ENCODE peak calls at places on chromosomes 5 and 9, in five cellular contexts. One of them, this sample, is unnamed.

GRCh38 chr5:40679998-40680681 is 425 bp downstream of the PTGER4 start:
- DNase-seq in mammary epithelial cell: no peak
- DNase-seq in H9: peak
- DNase-seq in IMR-90: no peak
- DNase-seq in GM23248: no peak
- DNase-seq in this sample: peak

GRCh38 chr5:58149750-58150149 is 310.1 kb downstream of the PLK2 start:
- DNase-seq in IMR-90: no peak
- DNase-seq in GM23248: no peak
- DNase-seq in H9: no peak
- DNase-seq in mammary epithelial cell: peak
- DNase-seq in this sample: no peak

GRCh38 chr5:10595678-10596309 is 31.9 kb downstream of the ANKRD33B start:
- DNase-seq in H9: no peak
- DNase-seq in IMR-90: peak
- DNase-seq in GM23248: peak
- DNase-seq in mammary epithelial cell: peak
- DNase-seq in this sample: no peak

GRCh38 chr5:84248013-84248412 is 136.7 kb downstream of the EDIL3 start:
- DNase-seq in GM23248: no peak
- DNase-seq in mammary epithelial cell: no peak
- DNase-seq in IMR-90: no peak
- DNase-seq in H9: no peak
- DNase-seq in this sample: no peak

GRCh38 chr5:14665949-14666741 is 1.6 kb downstream of the OTULIN start:
- DNase-seq in H9: no peak
- DNase-seq in mammary epithelial cell: peak
- DNase-seq in IMR-90: peak
- DNase-seq in GM23248: peak
- DNase-seq in this sample: peak

GRCh38 chr5:93252165-93252564 is 328.9 kb downstream of the NR2F1-AS1 start:
- DNase-seq in GM23248: no peak
- DNase-seq in H9: no peak
- DNase-seq in mammary epithelial cell: no peak
- DNase-seq in IMR-90: no peak
- DNase-seq in this sample: no peak

GRCh38 chr5:140011297-140011802 is 31.7 kb downstream of the NRG2 start:
- DNase-seq in GM23248: peak
- DNase-seq in mammary epithelial cell: peak
- DNase-seq in IMR-90: peak
- DNase-seq in H9: no peak
- DNase-seq in this sample: no peak

GRCh38 chr5:115352571-115352970 is 56.1 kb upstream of the CCDC112 start:
- DNase-seq in IMR-90: no peak
- DNase-seq in mammary epithelial cell: no peak
- DNase-seq in GM23248: no peak
- DNase-seq in H9: no peak
- DNase-seq in this sample: no peak

GRCh38 chr9:135076143-135076875 is 11.2 kb upstream of the OLFM1 start:
- DNase-seq in IMR-90: no peak
- DNase-seq in H9: peak
- DNase-seq in mammary epithelial cell: no peak
- DNase-seq in GM23248: no peak
- DNase-seq in this sample: peak

GRCh38 chr5:2900360-2900759 is 148.9 kb upstream of the IRX2 start:
- DNase-seq in GM23248: no peak
- DNase-seq in mammary epithelial cell: no peak
- DNase-seq in IMR-90: no peak
- DNase-seq in H9: no peak
- DNase-seq in this sample: no peak

GRCh38 chr5:82307431-82307830 is 29.3 kb upstream of the RPS23 start:
- DNase-seq in H9: no peak
- DNase-seq in mammary epithelial cell: no peak
- DNase-seq in IMR-90: no peak
- DNase-seq in GM23248: peak
- DNase-seq in this sample: no peak

GRCh38 chr9:37963936-37964739 is 60.2 kb upstream of the SLC25A51 start:
- DNase-seq in mammary epithelial cell: peak
- DNase-seq in H9: no peak
- DNase-seq in GM23248: peak
- DNase-seq in IMR-90: peak
- DNase-seq in this sample: no peak

GRCh38 chr9:80797841-80798688 is 891.3 kb downstream of the TLE1 start:
- DNase-seq in GM23248: no peak
- DNase-seq in H9: no peak
- DNase-seq in mammary epithelial cell: no peak
- DNase-seq in IMR-90: peak
- DNase-seq in this sample: no peak

GRCh38 chr5:74394924-74395880 is 245.3 kb downstream of the ENC1 start:
- DNase-seq in GM23248: no peak
- DNase-seq in IMR-90: no peak
- DNase-seq in mammary epithelial cell: peak
- DNase-seq in H9: peak
- DNase-seq in this sample: peak

GRCh38 chr9:77752566-77752965 is 104.4 kb upstream of the GNA14 start:
- DNase-seq in GM23248: peak
- DNase-seq in mammary epithelial cell: no peak
- DNase-seq in IMR-90: peak
- DNase-seq in H9: no peak
- DNase-seq in this sample: no peak

GRCh38 chr5:134563962-134564361 is 38.5 kb downstream of the JADE2 start:
- DNase-seq in H9: no peak
- DNase-seq in GM23248: no peak
- DNase-seq in IMR-90: no peak
- DNase-seq in mammary epithelial cell: no peak
- DNase-seq in this sample: no peak

GRCh38 chr5:66828551-66829421 is 232.6 kb downstream of the MAST4 start:
- DNase-seq in H9: peak
- DNase-seq in IMR-90: peak
- DNase-seq in GM23248: peak
- DNase-seq in mammary epithelial cell: peak
- DNase-seq in this sample: peak

GRCh38 chr9:136386018-136386417 is 12.5 kb upstream of the CARD9 start:
- DNase-seq in GM23248: no peak
- DNase-seq in H9: no peak
- DNase-seq in IMR-90: no peak
- DNase-seq in mammary epithelial cell: no peak
- DNase-seq in this sample: no peak

GRCh38 chr5:172450861-172451695 is 3.2 kb downstream of the SH3PXD2B start:
- DNase-seq in H9: peak
- DNase-seq in mammary epithelial cell: no peak
- DNase-seq in IMR-90: no peak
- DNase-seq in GM23248: peak
- DNase-seq in this sample: peak

GRCh38 chr9:115882911-115883310 is 270.7 kb upstream of the PAPPA start:
- DNase-seq in H9: no peak
- DNase-seq in IMR-90: peak
- DNase-seq in mammary epithelial cell: no peak
- DNase-seq in GM23248: peak
- DNase-seq in this sample: no peak

GRCh38 chr5:42718591-42718990 is 38.0 kb upstream of the CCDC152 start:
- DNase-seq in H9: no peak
- DNase-seq in GM23248: no peak
- DNase-seq in IMR-90: no peak
- DNase-seq in mammary epithelial cell: peak
- DNase-seq in this sample: no peak

GRCh38 chr5:172505840-172506638 is 51.7 kb upstream of the SH3PXD2B start:
- DNase-seq in IMR-90: no peak
- DNase-seq in H9: peak
- DNase-seq in mammary epithelial cell: no peak
- DNase-seq in GM23248: no peak
- DNase-seq in this sample: peak

GRCh38 chr5:149917073-149917676 is 27.4 kb downstream of the PDE6A start:
- DNase-seq in GM23248: peak
- DNase-seq in IMR-90: peak
- DNase-seq in H9: no peak
- DNase-seq in mammary epithelial cell: peak
- DNase-seq in this sample: no peak

GRCh38 chr5:163460562-163461176 is at the start of gene HMMR:
- DNase-seq in H9: no peak
- DNase-seq in GM23248: peak
- DNase-seq in IMR-90: peak
- DNase-seq in mammary epithelial cell: no peak
- DNase-seq in this sample: no peak

GRCh38 chr5:63245271-63245670 is 666.7 kb downstream of the LRRC70 start:
- DNase-seq in GM23248: peak
- DNase-seq in IMR-90: no peak
- DNase-seq in mammary epithelial cell: peak
- DNase-seq in H9: no peak
- DNase-seq in this sample: no peak

GRCh38 chr5:175212203-175212602 is 231.8 kb downstream of the DRD1 start:
- DNase-seq in mammary epithelial cell: no peak
- DNase-seq in GM23248: no peak
- DNase-seq in H9: no peak
- DNase-seq in IMR-90: no peak
- DNase-seq in this sample: peak

GRCh38 chr5:149962040-149962439 is 1.5 kb downstream of the SLC26A2 start:
- DNase-seq in mammary epithelial cell: peak
- DNase-seq in H9: no peak
- DNase-seq in GM23248: peak
- DNase-seq in IMR-90: peak
- DNase-seq in this sample: peak

GRCh38 chr9:34428325-34428958 is 29.9 kb downstream of the FAM219A start:
- DNase-seq in GM23248: no peak
- DNase-seq in IMR-90: peak
- DNase-seq in mammary epithelial cell: no peak
- DNase-seq in H9: no peak
- DNase-seq in this sample: no peak

GRCh38 chr5:36876965-36877666 is 547 bp downstream of the NIPBL start:
- DNase-seq in IMR-90: peak
- DNase-seq in GM23248: peak
- DNase-seq in H9: peak
- DNase-seq in mammary epithelial cell: peak
- DNase-seq in this sample: peak

GRCh38 chr9:22157831-22158230 is 148.7 kb upstream of the CDKN2B start:
- DNase-seq in mammary epithelial cell: no peak
- DNase-seq in IMR-90: no peak
- DNase-seq in GM23248: no peak
- DNase-seq in H9: no peak
- DNase-seq in this sample: no peak

GRCh38 chr9:130432362-130432761 is 12.4 kb upstream of the ASS1 start:
- DNase-seq in mammary epithelial cell: no peak
- DNase-seq in IMR-90: no peak
- DNase-seq in H9: no peak
- DNase-seq in GM23248: no peak
- DNase-seq in this sample: no peak

GRCh38 chr5:173496129-173496882 is 120.1 kb downstream of the BOD1 start:
- DNase-seq in IMR-90: peak
- DNase-seq in H9: peak
- DNase-seq in GM23248: no peak
- DNase-seq in mammary epithelial cell: no peak
- DNase-seq in this sample: peak

GRCh38 chr9:20873240-20873860 is 158.1 kb downstream of the HACD4 start:
- DNase-seq in mammary epithelial cell: no peak
- DNase-seq in GM23248: peak
- DNase-seq in IMR-90: peak
- DNase-seq in H9: no peak
- DNase-seq in this sample: no peak

GRCh38 chr9:28024616-28025147 is 451.4 kb upstream of the C9orf72 start:
- DNase-seq in IMR-90: no peak
- DNase-seq in GM23248: no peak
- DNase-seq in H9: no peak
- DNase-seq in mammary epithelial cell: no peak
- DNase-seq in this sample: no peak
- H3K9ac ChIP-seq in IMR-90: no peak
- H3K9ac ChIP-seq in GM23248: no peak
- H3K9ac ChIP-seq in H9: no peak
- H3K9ac ChIP-seq in mammary epithelial cell: no peak
- H3K9ac ChIP-seq in this sample: no peak

DNA sequence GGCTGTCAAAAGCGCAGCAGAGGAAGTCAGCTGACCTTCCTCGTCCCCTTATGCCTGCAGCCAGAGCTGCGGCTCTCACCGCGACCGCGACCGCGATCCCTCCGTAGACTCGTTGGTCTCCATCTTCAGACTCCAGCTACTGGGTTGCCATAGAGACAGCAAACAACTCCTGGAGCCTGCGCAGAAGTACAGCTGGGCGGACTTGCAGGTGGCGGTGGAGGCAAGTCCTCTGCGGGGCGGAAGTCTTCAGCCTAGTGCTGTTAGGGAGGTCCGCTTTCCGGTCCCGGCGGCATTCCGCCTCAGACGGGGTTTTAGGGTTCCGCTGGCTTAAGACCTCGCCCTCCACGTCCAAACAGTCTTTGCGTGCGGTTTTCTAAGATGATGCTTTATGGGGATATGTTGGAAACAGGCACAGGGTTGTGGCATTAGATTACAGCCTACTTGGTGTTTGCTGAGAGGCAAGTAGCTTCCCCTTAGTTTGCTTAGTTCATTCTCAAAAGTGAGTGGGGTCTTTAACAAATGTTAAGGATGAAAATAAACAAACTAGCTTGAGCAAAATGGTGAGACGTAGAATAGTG is at the start of gene SPAG8:
- DNase-seq in H9: peak
- DNase-seq in IMR-90: peak
- DNase-seq in mammary epithelial cell: peak
- DNase-seq in GM23248: peak
- DNase-seq in this sample: peak
- H3K9ac ChIP-seq in H9: peak
- H3K9ac ChIP-seq in IMR-90: peak
- H3K9ac ChIP-seq in mammary epithelial cell: no peak
- H3K9ac ChIP-seq in GM23248: peak
- H3K9ac ChIP-seq in this sample: no peak

GRCh38 chr9:71250626-71251025 is 129.2 kb upstream of the TRPM3 start:
- DNase-seq in mammary epithelial cell: no peak
- DNase-seq in H9: peak
- DNase-seq in GM23248: no peak
- DNase-seq in IMR-90: no peak
- DNase-seq in this sample: peak
- H3K9ac ChIP-seq in mammary epithelial cell: no peak
- H3K9ac ChIP-seq in H9: no peak
- H3K9ac ChIP-seq in GM23248: no peak
- H3K9ac ChIP-seq in IMR-90: no peak
- H3K9ac ChIP-seq in this sample: no peak

GRCh38 chr5:19048750-19049149 is 939.2 kb downstream of the CDH18 start:
- DNase-seq in IMR-90: no peak
- DNase-seq in mammary epithelial cell: no peak
- DNase-seq in GM23248: no peak
- DNase-seq in H9: no peak
- DNase-seq in this sample: no peak

GRCh38 chr5:19042106-19042505 is 945.9 kb downstream of the CDH18 start:
- DNase-seq in H9: no peak
- DNase-seq in GM23248: no peak
- DNase-seq in IMR-90: no peak
- DNase-seq in mammary epithelial cell: no peak
- DNase-seq in this sample: no peak

GRCh38 chr5:19044931-19045695 is 942.9 kb downstream of the CDH18 start:
- DNase-seq in H9: peak
- DNase-seq in GM23248: no peak
- DNase-seq in mammary epithelial cell: peak
- DNase-seq in IMR-90: no peak
- DNase-seq in this sample: peak

GRCh38 chr5:19047277-19047676 is 940.7 kb downstream of the CDH18 start:
- DNase-seq in H9: peak
- DNase-seq in mammary epithelial cell: no peak
- DNase-seq in GM23248: no peak
- DNase-seq in IMR-90: no peak
- DNase-seq in this sample: peak
- H3K9ac ChIP-seq in H9: no peak
- H3K9ac ChIP-seq in mammary epithelial cell: no peak
- H3K9ac ChIP-seq in GM23248: no peak
- H3K9ac ChIP-seq in IMR-90: no peak
- H3K9ac ChIP-seq in this sample: no peak